ENCODE peak calls at places on chromosomes 5 and 9, in five cellular contexts. E is SK-N-SH, H is GM12878, A is A549, V is K562. X is an unnamed sample.
A peak's percentile ranks its signal among the peaks of the same experiment; 100 is the strongest.

GRCh38 chr9:21591221-21592062 is 109.3 kb upstream of the IFNE start:
- DNase-seq in V (no peak), A (peak; percentile 74), E (no peak), H (no peak), X (peak; percentile 99)

GRCh38 chr9:34145165-34145564 is 18.7 kb upstream of the DCAF12 start:
- DNase-seq in H (no peak), A (no peak), E (no peak), V (no peak), X (peak; percentile 24)

GRCh38 chr9:18149457-18150011 is 324.4 kb upstream of the ADAMTSL1 start:
- DNase-seq in H (no peak), V (no peak), E (no peak), A (no peak), X (peak; percentile 8)

GRCh38 chr9:16642421-16643109 is 227.9 kb downstream of the BNC2 start:
- DNase-seq in H (no peak), A (no peak), E (no peak), V (no peak), X (peak; percentile 46)

GRCh38 chr5:35198096-35198495 is 32.2 kb downstream of the PRLR start:
- DNase-seq in H (no peak), A (no peak), E (peak; percentile 9), V (no peak), X (peak; percentile 37)

GRCh38 chr5:141787376-141787775 is 90.8 kb downstream of the PCDH1 start:
- DNase-seq in V (no peak), E (no peak), A (no peak), H (no peak), X (no peak)

GRCh38 chr9:18910435-18910834 is 122.6 kb downstream of the SAXO1 start:
- DNase-seq in A (no peak), H (no peak), V (no peak), E (no peak), X (peak; percentile 52)

GRCh38 chr5:44646016-44646415 is 162.7 kb upstream of the MRPS30 start:
- DNase-seq in V (no peak), E (no peak), A (no peak), H (no peak), X (no peak)

GRCh38 chr5:37983463-37983862 is 143.6 kb upstream of the GDNF start:
- DNase-seq in E (no peak), V (no peak), H (no peak), A (no peak), X (no peak)

GRCh38 chr5:112417931-112418358 is 1.1 kb downstream of the EPB41L4A start:
- DNase-seq in A (no peak), E (peak; percentile 28), V (no peak), H (peak; percentile 11), X (no peak)

GRCh38 chr5:117713585-117714198 is 1139.1 kb upstream of the SEMA6A start:
- DNase-seq in V (no peak), E (no peak), H (no peak), A (no peak), X (no peak)

GRCh38 chr5:587403-587802 is 24.7 kb upstream of the CEP72 start:
- DNase-seq in V (no peak), A (no peak), H (no peak), E (no peak), X (no peak)

GRCh38 chr9:118268046-118268445 is 563.8 kb downstream of the TLR4 start:
- DNase-seq in V (no peak), H (no peak), A (no peak), E (no peak), X (no peak)

GRCh38 chr9:75664597-75664996 is 225.9 kb upstream of the PCSK5 start:
- DNase-seq in E (no peak), V (no peak), H (no peak), A (no peak), X (no peak)

GRCh38 chr9:136174779-136175744 is 29.9 kb downstream of the LHX3 start:
- DNase-seq in E (no peak), A (no peak), H (no peak), V (no peak), X (no peak)

GRCh38 chr5:151123897-151124751 is 33.5 kb downstream of the ANXA6 start:
- DNase-seq in H (peak; percentile 88), A (peak; percentile 20), V (no peak), E (no peak), X (peak; percentile 39)

GRCh38 chr5:171321447-171321846 is 12.4 kb downstream of the TLX3 start:
- DNase-seq in H (no peak), A (no peak), V (no peak), E (no peak), X (no peak)

GRCh38 chr9:134607971-134608370 is 33.6 kb upstream of the COL5A1 start:
- DNase-seq in V (no peak), A (no peak), H (no peak), E (no peak), X (peak; percentile 57)

GRCh38 chr5:35924950-35925722 is 13.3 kb downstream of the CAPSL start:
- DNase-seq in H (no peak), E (peak; percentile 64), A (peak; percentile 37), V (peak; percentile 18), X (peak; percentile 74)

GRCh38 chr5:38382898-38383297 is 124.5 kb downstream of the EGFLAM start:
- DNase-seq in V (peak; percentile 84), A (peak; percentile 72), E (peak; percentile 67), H (peak; percentile 4), X (peak; percentile 68)

GRCh38 chr5:67607958-67608357 is 411.4 kb upstream of the CD180 start:
- DNase-seq in V (no peak), E (no peak), H (no peak), A (no peak), X (no peak)

GRCh38 chr5:67617051-67617450 is 420.5 kb upstream of the CD180 start:
- DNase-seq in H (no peak), E (no peak), V (no peak), A (no peak), X (no peak)

GRCh38 chr5:67610191-67610912 is 413.8 kb upstream of the CD180 start:
- DNase-seq in A (no peak), V (no peak), E (no peak), H (no peak), X (no peak)

GRCh38 chr5:67612961-67613360 is 416.4 kb upstream of the CD180 start:
- DNase-seq in E (no peak), V (no peak), A (no peak), H (no peak), X (no peak)
- TF ChIP-seq RCOR1 in E (no peak), V (no peak), A (no peak), H (no peak), X (no peak)

DNA sequence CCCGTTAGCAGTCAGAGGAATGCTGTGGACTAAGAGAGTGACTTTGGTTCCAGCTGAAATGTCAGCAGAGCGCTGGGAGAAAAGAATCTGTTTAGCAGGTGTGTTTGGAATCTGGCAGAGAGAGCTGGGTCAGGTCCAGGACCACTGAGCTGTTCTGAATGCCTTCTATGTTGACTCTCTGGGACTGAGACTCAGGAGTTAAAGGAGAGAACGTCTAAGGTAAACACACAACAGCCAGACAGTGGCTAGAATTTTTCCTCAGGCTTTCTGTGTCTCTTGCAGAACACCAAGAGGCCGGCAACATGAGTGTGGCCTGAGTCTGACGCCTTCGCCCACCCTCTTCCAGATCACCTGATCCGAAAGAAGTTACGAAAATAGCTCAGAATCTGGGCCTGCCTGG is 107.2 kb upstream of the ZNF462 start:
- DNase-seq in H (no peak), A (no peak), E (no peak), V (no peak), X (no peak)
- TF ChIP-seq RCOR1 in H (no peak), A (no peak), E (no peak), V (no peak), X (no peak)

DNA sequence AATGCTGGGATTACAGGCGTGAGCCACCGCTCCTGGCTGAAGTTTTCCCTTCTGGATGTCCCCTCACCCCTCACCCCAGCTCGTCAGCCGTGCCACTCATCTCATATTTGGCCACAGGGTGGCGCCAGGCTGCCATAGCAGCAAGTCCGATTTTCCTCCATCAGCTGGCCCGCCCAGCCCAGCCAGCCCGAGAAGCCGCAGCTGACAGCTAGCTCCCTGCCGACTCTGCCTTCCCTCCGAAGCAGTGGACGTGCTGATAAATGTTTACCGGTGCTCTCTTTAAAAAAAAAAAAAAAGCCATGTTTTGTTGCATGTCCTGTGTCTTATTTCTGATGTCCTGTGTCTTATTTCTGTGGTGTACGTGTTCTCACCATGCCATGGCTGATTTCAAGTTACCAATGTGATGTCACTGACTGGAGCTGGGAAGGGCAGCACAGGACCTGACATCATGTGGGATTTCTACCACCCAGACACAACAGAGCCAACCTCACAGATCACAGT is 58.3 kb downstream of the PFDN1 start:
- DNase-seq in A (peak; percentile 69), V (peak; percentile 79), H (no peak), E (peak; percentile 83), X (peak; percentile 90)
- TF ChIP-seq RCOR1 in A (no peak), V (peak; percentile 73), H (no peak), E (no peak), X (no peak)

GRCh38 chr9:6926436-6926835 is 168.7 kb downstream of the KDM4C start:
- DNase-seq in A (no peak), H (no peak), E (no peak), V (no peak), X (no peak)
- TF ChIP-seq RCOR1 in A (no peak), H (no peak), E (no peak), V (no peak), X (no peak)

DNA sequence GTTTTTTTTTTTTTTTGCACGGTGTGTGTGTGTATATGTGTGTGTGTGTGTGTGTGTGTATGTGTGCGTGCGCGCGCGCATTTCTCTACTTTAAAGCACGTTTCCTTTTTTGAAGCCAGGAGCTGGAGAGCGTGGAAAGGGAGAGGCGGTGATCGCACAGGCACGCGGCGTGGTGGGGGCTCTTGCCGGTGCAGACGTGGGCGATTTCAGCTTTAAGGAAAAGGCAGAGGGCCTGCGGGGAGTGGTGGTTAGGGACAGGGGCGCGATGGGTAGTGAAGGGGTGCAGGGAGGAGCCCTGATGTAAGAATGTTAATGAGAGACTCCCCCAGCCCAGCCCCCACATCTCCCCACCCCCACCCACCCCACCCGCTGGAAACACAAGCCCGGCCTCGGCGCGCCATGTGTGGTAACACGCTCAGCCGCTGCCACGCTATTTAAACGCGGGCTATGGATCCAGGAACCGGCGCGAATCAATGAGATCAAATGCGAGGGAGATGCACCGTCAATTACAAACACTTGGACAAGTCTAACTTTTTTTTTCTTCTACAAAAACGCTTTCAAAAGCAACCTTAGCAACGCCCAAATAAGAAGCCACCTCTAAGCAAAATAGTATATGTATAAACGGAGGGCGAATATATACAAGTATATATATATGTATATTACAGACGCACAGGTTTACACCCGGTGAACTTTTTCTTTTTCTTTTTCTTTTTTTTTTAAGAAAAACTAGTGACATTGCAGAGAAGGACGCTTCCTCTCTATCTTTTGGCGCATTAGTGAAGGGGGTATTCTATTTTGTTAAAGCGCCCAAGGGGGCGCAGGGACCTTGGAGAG is at the start of gene NPR3:
- DNase-seq in H (no peak), E (peak; percentile 27), V (no peak), A (peak; percentile 46), X (peak; percentile 66)
- TF ChIP-seq RCOR1 in H (no peak), E (no peak), V (no peak), A (no peak), X (no peak)

GRCh38 chr9:7150153-7150890 is 392.5 kb downstream of the KDM4C start:
- DNase-seq in H (no peak), V (no peak), A (no peak), E (no peak), X (no peak)

GRCh38 chr9:7154003-7154619 is 396.3 kb downstream of the KDM4C start:
- DNase-seq in E (peak; percentile 65), A (no peak), H (no peak), V (no peak), X (no peak)

GRCh38 chr9:7154650-7155049 is 396.9 kb downstream of the KDM4C start:
- DNase-seq in A (no peak), E (peak; percentile 27), V (no peak), H (no peak), X (no peak)

GRCh38 chr9:7153566-7153965 is 395.8 kb downstream of the KDM4C start:
- DNase-seq in V (no peak), H (no peak), E (no peak), A (no peak), X (no peak)

GRCh38 chr9:7153134-7153533 is 395.4 kb downstream of the KDM4C start:
- DNase-seq in A (no peak), E (no peak), V (no peak), H (no peak), X (no peak)
- TF ChIP-seq RCOR1 in A (no peak), E (no peak), V (no peak), H (no peak), X (no peak)